ENCODE peak calls at places on chromosomes 5 and 9, in six cellular contexts. J, P, D, N, V and M are unnamed samples.
A peak's percentile ranks its signal among the peaks of the same experiment; 100 is the strongest.

GRCh38 chr9:121914017-121914595 is 179.0 kb downstream of the TTLL11 start:
- DNase-seq in P (no peak), D (no peak), J (no peak), N (no peak), V (no peak), M (no peak)

GRCh38 chr9:110555971-110556370 is 23.6 kb downstream of the SVEP1 start:
- DNase-seq in D (peak; percentile 9), P (peak; percentile 88), J (no peak), N (no peak), V (no peak), M (peak; percentile 81)

GRCh38 chr5:160539431-160539830 is 117.8 kb downstream of the PTTG1 start:
- DNase-seq in V (no peak), P (no peak), D (no peak), J (no peak), N (no peak), M (no peak)

GRCh38 chr5:107100121-107100520 is 570.6 kb downstream of the EFNA5 start:
- DNase-seq in V (no peak), D (no peak), N (no peak), J (no peak), P (no peak), M (no peak)

GRCh38 chr9:99176527-99177013 is 45.2 kb downstream of the ALG2 start:
- DNase-seq in J (no peak), D (no peak), V (no peak), P (no peak), N (no peak), M (no peak)

GRCh38 chr9:72982161-72982799 is 29.4 kb upstream of the ALDH1A1 start:
- DNase-seq in P (no peak), V (no peak), D (no peak), N (no peak), J (no peak), M (no peak)

GRCh38 chr5:87263498-87263897 is 4.2 kb upstream of the RASA1 start:
- DNase-seq in P (no peak), V (no peak), D (no peak), N (no peak), J (no peak), M (no peak)

GRCh38 chr5:132781029-132781428 is 4.0 kb upstream of the SEPTIN8 start:
- DNase-seq in D (no peak), J (no peak), P (no peak), N (no peak), V (no peak), M (no peak)

GRCh38 chr9:115133649-115134048 is 15.7 kb upstream of the TNC start:
- DNase-seq in V (no peak), P (peak; percentile 97), D (no peak), J (no peak), N (peak; percentile 84), M (no peak)

GRCh38 chr9:34989946-34990635 is 546 bp downstream of the DNAJB5 start:
- DNase-seq in V (peak; percentile 43), N (no peak), D (no peak), J (peak; percentile 79), P (peak; percentile 39), M (no peak)

GRCh38 chr5:669842-670395 is 23.2 kb downstream of the TPPP start:
- DNase-seq in J (peak; percentile 80), V (no peak), P (no peak), D (no peak), N (no peak), M (no peak)

GRCh38 chr9:114172981-114173833 is 17.9 kb downstream of the COL27A1 start:
- DNase-seq in D (no peak), J (peak; percentile 46), V (no peak), N (no peak), P (peak; percentile 61), M (no peak)

GRCh38 chr9:93224591-93224990 is 40.7 kb downstream of the WNK2 start:
- DNase-seq in V (no peak), N (no peak), J (no peak), D (no peak), P (no peak), M (no peak)

GRCh38 chr5:139443766-139444473 is 4.6 kb upstream of the DNAJC18 start:
- DNase-seq in P (peak; percentile 80), V (no peak), D (no peak), N (peak; percentile 90), J (no peak), M (peak; percentile 87)

GRCh38 chr9:21801683-21802417 is 586 bp upstream of the MTAP start:
- DNase-seq in P (peak; percentile 85), D (peak; percentile 54), V (peak; percentile 8), N (peak; percentile 45), J (peak; percentile 79), M (no peak)

GRCh38 chr5:108264533-108264932 is 117.4 kb downstream of the FBXL17 start:
- DNase-seq in D (no peak), N (no peak), J (no peak), P (no peak), V (no peak), M (no peak)

GRCh38 chr9:115891929-115892328 is 261.7 kb upstream of the PAPPA start:
- DNase-seq in V (no peak), J (no peak), D (no peak), N (peak; percentile 86), P (peak; percentile 86), M (peak; percentile 75)

GRCh38 chr5:54905942-54906537 is 79.4 kb downstream of the ESM1 start:
- DNase-seq in N (peak; percentile 35), D (peak; percentile 42), V (peak; percentile 71), P (peak; percentile 82), J (no peak), M (peak; percentile 31)

GRCh38 chr9:115015018-115015635 is 84.7 kb upstream of the TNFSF8 start:
- DNase-seq in N (no peak), D (peak; percentile 78), V (no peak), J (no peak), P (peak; percentile 64), M (no peak)

GRCh38 chr5:169856571-169856970 is 123.7 kb downstream of the INSYN2B start:
- DNase-seq in D (peak; percentile 57), J (no peak), N (peak; percentile 76), V (no peak), P (peak; percentile 95), M (peak; percentile 76)

GRCh38 chr9:113931140-113931539 is 55.0 kb downstream of the ZNF618 start:
- DNase-seq in V (no peak), P (no peak), J (no peak), N (no peak), D (no peak), M (no peak)

GRCh38 chr5:131589510-131590348 is 45.3 kb downstream of the RAPGEF6 start:
- DNase-seq in P (peak; percentile 74), V (peak; percentile 27), D (peak; percentile 36), J (no peak), N (peak; percentile 30), M (no peak)

GRCh38 chr9:2663486-2663885 is 41.9 kb downstream of the VLDLR start:
- DNase-seq in P (no peak), N (no peak), D (no peak), J (no peak), V (no peak), M (no peak)

GRCh38 chr9:35508069-35508468 is 18.2 kb downstream of the RUSC2 start:
- DNase-seq in N (no peak), V (no peak), J (no peak), P (peak; percentile 76), D (no peak), M (no peak)

GRCh38 chr9:26744362-26744965 is 148.1 kb downstream of the CAAP1 start:
- DNase-seq in V (peak; percentile 29), J (no peak), N (no peak), P (peak; percentile 38), D (peak; percentile 4), M (peak; percentile 0)

GRCh38 chr5:122073023-122073422 is 5.0 kb downstream of the LOX start:
- DNase-seq in N (no peak), V (no peak), P (no peak), D (no peak), J (no peak), M (no peak)

GRCh38 chr9:134917431-134918373 is at the start of gene FCN1:
- DNase-seq in V (no peak), P (no peak), N (no peak), D (no peak), J (no peak), M (no peak)

GRCh38 chr5:89929834-89930233 is 479.7 kb downstream of the CETN3 start:
- DNase-seq in V (no peak), D (no peak), N (no peak), J (no peak), P (no peak), M (no peak)

GRCh38 chr9:12819436-12820185 is 44.8 kb downstream of the LURAP1L start:
- DNase-seq in P (no peak), J (no peak), N (no peak), D (no peak), V (peak; percentile 23), M (no peak)

GRCh38 chr9:37364751-37365360 is 57.6 kb upstream of the GRHPR start:
- DNase-seq in V (no peak), P (no peak), N (no peak), D (no peak), J (no peak), M (no peak)
- TF ChIP-seq CTCF in V (peak; percentile 32), P (peak; percentile 14), N (peak; percentile 26), D (no peak), J (no peak), M (peak; percentile 12)

GRCh38 chr5:150070277-150070638 is 16.1 kb downstream of the CSF1R start:
- DNase-seq in D (no peak), P (no peak), N (no peak), V (no peak), J (no peak), M (no peak)
- TF ChIP-seq CTCF in D (no peak), P (no peak), N (no peak), V (no peak), J (no peak), M (no peak)

DNA sequence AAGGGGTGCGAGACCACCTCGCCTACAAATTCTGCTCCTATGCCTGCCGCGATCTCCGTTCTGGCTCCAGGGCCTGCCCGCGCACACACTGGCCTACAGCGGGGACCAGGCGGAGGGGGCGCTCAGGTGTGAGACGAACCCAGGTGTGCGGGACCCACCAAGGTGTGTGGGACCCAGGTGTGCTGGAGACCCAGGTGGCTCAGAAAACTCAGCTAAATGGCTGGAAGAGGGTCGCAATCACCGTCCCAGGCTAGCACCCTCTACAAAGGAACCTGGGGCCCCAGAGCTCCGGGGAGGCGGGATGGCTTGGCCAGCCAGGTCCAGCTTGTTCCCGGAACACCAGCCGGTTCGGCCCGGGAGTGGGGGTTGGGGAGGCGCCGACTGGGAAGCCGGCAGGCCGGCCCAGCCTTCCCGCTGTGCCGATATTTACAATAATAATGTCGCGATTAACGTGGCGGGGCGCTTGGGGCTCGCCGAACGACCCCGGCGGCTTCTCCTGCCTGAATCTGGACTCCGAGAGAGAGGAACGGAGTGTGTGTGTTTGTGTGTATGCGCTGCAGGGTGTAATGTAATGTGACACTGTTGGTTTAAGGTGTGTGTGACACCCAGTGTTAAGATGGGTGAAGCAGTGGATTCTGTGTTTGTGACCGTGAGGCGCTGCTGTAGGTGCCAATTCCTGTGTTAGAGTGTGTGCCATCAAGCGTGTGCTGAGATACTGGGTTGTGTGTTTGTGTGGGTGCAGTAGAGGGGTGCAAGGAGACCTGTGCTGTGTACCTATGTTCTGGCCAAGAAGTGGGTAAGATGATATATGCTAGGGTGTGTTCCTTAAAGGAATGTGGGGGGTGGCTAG is 1.4 kb downstream of the PCDH1 start:
- DNase-seq in V (no peak), P (no peak), D (no peak), J (peak; percentile 85), N (no peak), M (no peak)
- TF ChIP-seq CTCF in V (no peak), P (no peak), D (no peak), J (no peak), N (no peak), M (no peak)

DNA sequence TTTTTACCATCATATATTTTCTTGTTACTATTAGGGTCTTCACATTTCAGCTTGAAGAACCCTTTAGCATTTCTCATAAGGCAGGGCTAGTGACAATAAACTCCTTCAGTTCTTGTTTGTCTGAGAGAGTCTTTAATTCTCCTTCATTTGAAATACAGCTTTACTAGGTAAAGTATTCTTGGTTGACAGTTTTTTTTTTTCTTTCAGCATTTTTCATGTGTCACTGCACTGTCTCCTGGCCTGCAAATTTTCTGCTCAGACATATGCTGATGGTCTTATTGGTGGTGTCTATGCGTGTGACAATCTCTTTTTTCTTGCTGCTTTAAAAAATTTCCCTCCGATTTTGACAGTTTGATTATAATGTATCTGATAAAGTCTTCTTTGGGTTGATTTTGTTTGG is 399.9 kb downstream of the SH3GL2 start:
- DNase-seq in N (no peak), D (no peak), J (no peak), P (no peak), V (no peak), M (no peak)
- TF ChIP-seq CTCF in N (no peak), D (no peak), J (no peak), P (no peak), V (no peak), M (no peak)